ENCODE peak calls at places on chromosomes 7 and 10, in ten cellular contexts. One of them, this sample, is unnamed.

GRCh38 chr10:71214641-71215160 is 2.3 kb downstream of the UNC5B start:
- DNase-seq in thoracic aorta: no peak
- DNase-seq in left ventricle myocardium inferior: no peak
- DNase-seq in A549: no peak
- DNase-seq in EL: no peak
- DNase-seq in activated naive CD4-positive, alpha-beta T cell treated with anti-CD3 and anti-CD28 coated beads, Interleukin-2, amount 50 U/mL, for 16 hours: no peak
- DNase-seq in HCT116: no peak
- DNase-seq in RPMI7951: no peak
- DNase-seq in psoas muscle: no peak
- DNase-seq in cardiac muscle cell: no peak
- DNase-seq in this sample: no peak

GRCh38 chr10:98251399-98251798 is 16.6 kb downstream of the LOXL4 start:
- DNase-seq in cardiac muscle cell: no peak
- DNase-seq in activated naive CD4-positive, alpha-beta T cell treated with anti-CD3 and anti-CD28 coated beads, Interleukin-2, amount 50 U/mL, for 16 hours: no peak
- DNase-seq in thoracic aorta: no peak
- DNase-seq in RPMI7951: no peak
- DNase-seq in left ventricle myocardium inferior: no peak
- DNase-seq in A549: no peak
- DNase-seq in EL: no peak
- DNase-seq in psoas muscle: no peak
- DNase-seq in HCT116: no peak
- DNase-seq in this sample: no peak

GRCh38 chr10:126013489-126014281 is 117.3 kb downstream of the FANK1 start:
- DNase-seq in cardiac muscle cell: peak; percentile 54
- DNase-seq in EL: peak; percentile 77
- DNase-seq in psoas muscle: no peak
- DNase-seq in activated naive CD4-positive, alpha-beta T cell treated with anti-CD3 and anti-CD28 coated beads, Interleukin-2, amount 50 U/mL, for 16 hours: no peak
- DNase-seq in thoracic aorta: no peak
- DNase-seq in A549: peak; percentile 59
- DNase-seq in HCT116: no peak
- DNase-seq in RPMI7951: peak; percentile 88
- DNase-seq in left ventricle myocardium inferior: no peak
- DNase-seq in this sample: peak; percentile 51

GRCh38 chr7:233456-234035 is 41.2 kb downstream of the FAM20C start:
- DNase-seq in RPMI7951: peak; percentile 69
- DNase-seq in cardiac muscle cell: peak; percentile 23
- DNase-seq in EL: no peak
- DNase-seq in thoracic aorta: no peak
- DNase-seq in HCT116: no peak
- DNase-seq in left ventricle myocardium inferior: peak; percentile 72
- DNase-seq in psoas muscle: peak; percentile 52
- DNase-seq in activated naive CD4-positive, alpha-beta T cell treated with anti-CD3 and anti-CD28 coated beads, Interleukin-2, amount 50 U/mL, for 16 hours: no peak
- DNase-seq in A549: no peak
- DNase-seq in this sample: no peak

GRCh38 chr7:31735991-31736982 is 49.3 kb downstream of the PPP1R17 start:
- DNase-seq in RPMI7951: peak; percentile 74
- DNase-seq in left ventricle myocardium inferior: peak; percentile 20
- DNase-seq in cardiac muscle cell: peak; percentile 71
- DNase-seq in thoracic aorta: no peak
- DNase-seq in activated naive CD4-positive, alpha-beta T cell treated with anti-CD3 and anti-CD28 coated beads, Interleukin-2, amount 50 U/mL, for 16 hours: no peak
- DNase-seq in A549: peak; percentile 64
- DNase-seq in psoas muscle: peak; percentile 30
- DNase-seq in EL: peak; percentile 72
- DNase-seq in HCT116: peak; percentile 35
- DNase-seq in this sample: peak; percentile 74

GRCh38 chr7:131074585-131074984 is 253.1 kb upstream of the MKLN1 start:
- DNase-seq in thoracic aorta: no peak
- DNase-seq in RPMI7951: no peak
- DNase-seq in activated naive CD4-positive, alpha-beta T cell treated with anti-CD3 and anti-CD28 coated beads, Interleukin-2, amount 50 U/mL, for 16 hours: no peak
- DNase-seq in cardiac muscle cell: no peak
- DNase-seq in EL: no peak
- DNase-seq in psoas muscle: no peak
- DNase-seq in A549: no peak
- DNase-seq in HCT116: no peak
- DNase-seq in left ventricle myocardium inferior: no peak
- DNase-seq in this sample: no peak

GRCh38 chr10:100621360-100622205 is 85.8 kb downstream of the HIF1AN start:
- DNase-seq in activated naive CD4-positive, alpha-beta T cell treated with anti-CD3 and anti-CD28 coated beads, Interleukin-2, amount 50 U/mL, for 16 hours: peak; percentile 25
- DNase-seq in psoas muscle: no peak
- DNase-seq in HCT116: no peak
- DNase-seq in thoracic aorta: no peak
- DNase-seq in RPMI7951: peak; percentile 21
- DNase-seq in A549: peak; percentile 24
- DNase-seq in cardiac muscle cell: peak; percentile 52
- DNase-seq in EL: peak; percentile 9
- DNase-seq in left ventricle myocardium inferior: no peak
- DNase-seq in this sample: no peak

GRCh38 chr10:44512345-44513095 is 127.6 kb upstream of the CXCL12 start:
- DNase-seq in HCT116: no peak
- DNase-seq in RPMI7951: no peak
- DNase-seq in activated naive CD4-positive, alpha-beta T cell treated with anti-CD3 and anti-CD28 coated beads, Interleukin-2, amount 50 U/mL, for 16 hours: no peak
- DNase-seq in thoracic aorta: no peak
- DNase-seq in psoas muscle: no peak
- DNase-seq in cardiac muscle cell: no peak
- DNase-seq in EL: no peak
- DNase-seq in A549: no peak
- DNase-seq in left ventricle myocardium inferior: no peak
- DNase-seq in this sample: no peak

GRCh38 chr7:47474937-47475879 is 106.7 kb downstream of the TNS3 start:
- DNase-seq in psoas muscle: peak; percentile 92
- DNase-seq in thoracic aorta: peak; percentile 85
- DNase-seq in cardiac muscle cell: peak; percentile 95
- DNase-seq in A549: peak; percentile 93
- DNase-seq in left ventricle myocardium inferior: peak; percentile 84
- DNase-seq in activated naive CD4-positive, alpha-beta T cell treated with anti-CD3 and anti-CD28 coated beads, Interleukin-2, amount 50 U/mL, for 16 hours: no peak
- DNase-seq in HCT116: peak; percentile 91
- DNase-seq in RPMI7951: peak; percentile 100
- DNase-seq in EL: peak; percentile 95
- DNase-seq in this sample: peak; percentile 100

GRCh38 chr10:132876131-132876860 is 66.1 kb downstream of the CFAP46 start:
- DNase-seq in thoracic aorta: no peak
- DNase-seq in activated naive CD4-positive, alpha-beta T cell treated with anti-CD3 and anti-CD28 coated beads, Interleukin-2, amount 50 U/mL, for 16 hours: no peak
- DNase-seq in HCT116: no peak
- DNase-seq in left ventricle myocardium inferior: no peak
- DNase-seq in RPMI7951: no peak
- DNase-seq in cardiac muscle cell: no peak
- DNase-seq in EL: no peak
- DNase-seq in psoas muscle: no peak
- DNase-seq in A549: no peak
- DNase-seq in this sample: no peak

GRCh38 chr7:5797716-5798115 is 16.3 kb upstream of the RNF216 start:
- DNase-seq in cardiac muscle cell: no peak
- DNase-seq in thoracic aorta: no peak
- DNase-seq in activated naive CD4-positive, alpha-beta T cell treated with anti-CD3 and anti-CD28 coated beads, Interleukin-2, amount 50 U/mL, for 16 hours: no peak
- DNase-seq in A549: no peak
- DNase-seq in psoas muscle: no peak
- DNase-seq in RPMI7951: no peak
- DNase-seq in HCT116: no peak
- DNase-seq in EL: no peak
- DNase-seq in left ventricle myocardium inferior: no peak
- DNase-seq in this sample: no peak

GRCh38 chr10:33716461-33717267 is 382.2 kb upstream of the NRP1 start:
- DNase-seq in left ventricle myocardium inferior: no peak
- DNase-seq in HCT116: no peak
- DNase-seq in activated naive CD4-positive, alpha-beta T cell treated with anti-CD3 and anti-CD28 coated beads, Interleukin-2, amount 50 U/mL, for 16 hours: no peak
- DNase-seq in cardiac muscle cell: no peak
- DNase-seq in psoas muscle: no peak
- DNase-seq in EL: no peak
- DNase-seq in RPMI7951: no peak
- DNase-seq in A549: no peak
- DNase-seq in thoracic aorta: no peak
- DNase-seq in this sample: no peak

GRCh38 chr7:111357691-111358090 is 204.6 kb downstream of the IMMP2L start:
- DNase-seq in cardiac muscle cell: peak; percentile 17
- DNase-seq in A549: peak; percentile 18
- DNase-seq in HCT116: no peak
- DNase-seq in thoracic aorta: no peak
- DNase-seq in psoas muscle: no peak
- DNase-seq in activated naive CD4-positive, alpha-beta T cell treated with anti-CD3 and anti-CD28 coated beads, Interleukin-2, amount 50 U/mL, for 16 hours: no peak
- DNase-seq in EL: peak; percentile 82
- DNase-seq in left ventricle myocardium inferior: no peak
- DNase-seq in RPMI7951: peak; percentile 71
- DNase-seq in this sample: no peak

GRCh38 chr7:29304756-29305155 is 110.2 kb downstream of the CHN2 start:
- DNase-seq in cardiac muscle cell: no peak
- DNase-seq in psoas muscle: no peak
- DNase-seq in left ventricle myocardium inferior: no peak
- DNase-seq in EL: no peak
- DNase-seq in thoracic aorta: no peak
- DNase-seq in activated naive CD4-positive, alpha-beta T cell treated with anti-CD3 and anti-CD28 coated beads, Interleukin-2, amount 50 U/mL, for 16 hours: no peak
- DNase-seq in A549: no peak
- DNase-seq in RPMI7951: peak; percentile 56
- DNase-seq in HCT116: no peak
- DNase-seq in this sample: no peak

GRCh38 chr10:100998991-100999741 is 442 bp upstream of the LZTS2 start:
- DNase-seq in HCT116: no peak
- DNase-seq in activated naive CD4-positive, alpha-beta T cell treated with anti-CD3 and anti-CD28 coated beads, Interleukin-2, amount 50 U/mL, for 16 hours: peak; percentile 83
- DNase-seq in left ventricle myocardium inferior: peak; percentile 84
- DNase-seq in EL: peak; percentile 72
- DNase-seq in psoas muscle: peak; percentile 88
- DNase-seq in thoracic aorta: no peak
- DNase-seq in cardiac muscle cell: peak; percentile 84
- DNase-seq in RPMI7951: peak; percentile 68
- DNase-seq in A549: peak; percentile 74
- DNase-seq in this sample: peak; percentile 79

GRCh38 chr10:1672001-1672781 is 65.1 kb downstream of the ADARB2 start:
- DNase-seq in HCT116: no peak
- DNase-seq in thoracic aorta: no peak
- DNase-seq in psoas muscle: no peak
- DNase-seq in A549: no peak
- DNase-seq in RPMI7951: no peak
- DNase-seq in left ventricle myocardium inferior: no peak
- DNase-seq in cardiac muscle cell: no peak
- DNase-seq in activated naive CD4-positive, alpha-beta T cell treated with anti-CD3 and anti-CD28 coated beads, Interleukin-2, amount 50 U/mL, for 16 hours: no peak
- DNase-seq in EL: no peak
- DNase-seq in this sample: no peak

GRCh38 chr7:20033621-20034200 is 183.5 kb downstream of the MACC1 start:
- DNase-seq in cardiac muscle cell: peak; percentile 35
- DNase-seq in activated naive CD4-positive, alpha-beta T cell treated with anti-CD3 and anti-CD28 coated beads, Interleukin-2, amount 50 U/mL, for 16 hours: no peak
- DNase-seq in A549: peak; percentile 5
- DNase-seq in left ventricle myocardium inferior: no peak
- DNase-seq in EL: peak; percentile 85
- DNase-seq in RPMI7951: peak; percentile 93
- DNase-seq in psoas muscle: no peak
- DNase-seq in HCT116: no peak
- DNase-seq in thoracic aorta: no peak
- DNase-seq in this sample: peak; percentile 20

GRCh38 chr7:17292858-17293257 is 5.6 kb upstream of the AHR start:
- DNase-seq in cardiac muscle cell: no peak
- DNase-seq in EL: no peak
- DNase-seq in psoas muscle: no peak
- DNase-seq in HCT116: no peak
- DNase-seq in left ventricle myocardium inferior: no peak
- DNase-seq in activated naive CD4-positive, alpha-beta T cell treated with anti-CD3 and anti-CD28 coated beads, Interleukin-2, amount 50 U/mL, for 16 hours: no peak
- DNase-seq in A549: no peak
- DNase-seq in thoracic aorta: no peak
- DNase-seq in RPMI7951: no peak
- DNase-seq in this sample: no peak

GRCh38 chr10:122514045-122514840 is 46.3 kb upstream of the DMBT1 start:
- DNase-seq in RPMI7951: peak; percentile 47
- DNase-seq in A549: no peak
- DNase-seq in EL: no peak
- DNase-seq in cardiac muscle cell: peak; percentile 57
- DNase-seq in thoracic aorta: no peak
- DNase-seq in activated naive CD4-positive, alpha-beta T cell treated with anti-CD3 and anti-CD28 coated beads, Interleukin-2, amount 50 U/mL, for 16 hours: no peak
- DNase-seq in psoas muscle: no peak
- DNase-seq in left ventricle myocardium inferior: no peak
- DNase-seq in HCT116: no peak
- DNase-seq in this sample: no peak

GRCh38 chr7:124764847-124765400 is 668 bp downstream of the GPR37 start:
- DNase-seq in left ventricle myocardium inferior: no peak
- DNase-seq in EL: peak; percentile 6
- DNase-seq in thoracic aorta: no peak
- DNase-seq in RPMI7951: no peak
- DNase-seq in psoas muscle: no peak
- DNase-seq in cardiac muscle cell: peak; percentile 1
- DNase-seq in A549: no peak
- DNase-seq in activated naive CD4-positive, alpha-beta T cell treated with anti-CD3 and anti-CD28 coated beads, Interleukin-2, amount 50 U/mL, for 16 hours: peak; percentile 22
- DNase-seq in HCT116: no peak
- DNase-seq in this sample: peak; percentile 22

GRCh38 chr7:742791-743190 is 15.7 kb upstream of the PRKAR1B start:
- DNase-seq in psoas muscle: no peak
- DNase-seq in activated naive CD4-positive, alpha-beta T cell treated with anti-CD3 and anti-CD28 coated beads, Interleukin-2, amount 50 U/mL, for 16 hours: no peak
- DNase-seq in HCT116: no peak
- DNase-seq in cardiac muscle cell: no peak
- DNase-seq in thoracic aorta: no peak
- DNase-seq in left ventricle myocardium inferior: no peak
- DNase-seq in EL: no peak
- DNase-seq in A549: no peak
- DNase-seq in RPMI7951: no peak
- DNase-seq in this sample: no peak

GRCh38 chr10:86900955-86901354 is 56.5 kb downstream of the MMRN2 start:
- DNase-seq in cardiac muscle cell: peak; percentile 92
- DNase-seq in A549: no peak
- DNase-seq in EL: no peak
- DNase-seq in HCT116: no peak
- DNase-seq in psoas muscle: peak; percentile 75
- DNase-seq in activated naive CD4-positive, alpha-beta T cell treated with anti-CD3 and anti-CD28 coated beads, Interleukin-2, amount 50 U/mL, for 16 hours: no peak
- DNase-seq in left ventricle myocardium inferior: peak; percentile 83
- DNase-seq in RPMI7951: no peak
- DNase-seq in thoracic aorta: peak; percentile 44
- DNase-seq in this sample: no peak

GRCh38 chr7:50957427-50957826 is 174.7 kb upstream of the GRB10 start:
- DNase-seq in psoas muscle: no peak
- DNase-seq in RPMI7951: no peak
- DNase-seq in left ventricle myocardium inferior: no peak
- DNase-seq in activated naive CD4-positive, alpha-beta T cell treated with anti-CD3 and anti-CD28 coated beads, Interleukin-2, amount 50 U/mL, for 16 hours: no peak
- DNase-seq in A549: no peak
- DNase-seq in cardiac muscle cell: no peak
- DNase-seq in thoracic aorta: no peak
- DNase-seq in EL: no peak
- DNase-seq in HCT116: no peak
- DNase-seq in this sample: no peak

GRCh38 chr10:93680414-93681047 is 21.9 kb downstream of the FRA10AC1 start:
- DNase-seq in thoracic aorta: no peak
- DNase-seq in EL: peak; percentile 43
- DNase-seq in HCT116: peak; percentile 34
- DNase-seq in cardiac muscle cell: peak; percentile 67
- DNase-seq in RPMI7951: peak; percentile 26
- DNase-seq in A549: peak; percentile 69
- DNase-seq in left ventricle myocardium inferior: no peak
- DNase-seq in psoas muscle: no peak
- DNase-seq in activated naive CD4-positive, alpha-beta T cell treated with anti-CD3 and anti-CD28 coated beads, Interleukin-2, amount 50 U/mL, for 16 hours: no peak
- DNase-seq in this sample: no peak

GRCh38 chr7:25669954-25670841 is 441.9 kb upstream of the NPVF start:
- DNase-seq in HCT116: no peak
- DNase-seq in RPMI7951: no peak
- DNase-seq in left ventricle myocardium inferior: peak; percentile 23
- DNase-seq in activated naive CD4-positive, alpha-beta T cell treated with anti-CD3 and anti-CD28 coated beads, Interleukin-2, amount 50 U/mL, for 16 hours: no peak
- DNase-seq in cardiac muscle cell: peak; percentile 57
- DNase-seq in psoas muscle: peak; percentile 35
- DNase-seq in A549: no peak
- DNase-seq in thoracic aorta: no peak
- DNase-seq in EL: no peak
- DNase-seq in this sample: no peak

GRCh38 chr7:147261693-147262092 is 1145.1 kb downstream of the CNTNAP2 start:
- DNase-seq in left ventricle myocardium inferior: no peak
- DNase-seq in EL: no peak
- DNase-seq in psoas muscle: no peak
- DNase-seq in cardiac muscle cell: no peak
- DNase-seq in HCT116: no peak
- DNase-seq in activated naive CD4-positive, alpha-beta T cell treated with anti-CD3 and anti-CD28 coated beads, Interleukin-2, amount 50 U/mL, for 16 hours: no peak
- DNase-seq in RPMI7951: no peak
- DNase-seq in A549: no peak
- DNase-seq in thoracic aorta: no peak
- DNase-seq in this sample: no peak

GRCh38 chr10:57897611-57898010 is 370.1 kb downstream of the IPMK start:
- DNase-seq in activated naive CD4-positive, alpha-beta T cell treated with anti-CD3 and anti-CD28 coated beads, Interleukin-2, amount 50 U/mL, for 16 hours: no peak
- DNase-seq in cardiac muscle cell: no peak
- DNase-seq in left ventricle myocardium inferior: no peak
- DNase-seq in psoas muscle: no peak
- DNase-seq in EL: no peak
- DNase-seq in RPMI7951: no peak
- DNase-seq in HCT116: no peak
- DNase-seq in A549: no peak
- DNase-seq in thoracic aorta: no peak
- DNase-seq in this sample: no peak

GRCh38 chr10:122114156-122114747 is 125.3 kb downstream of the TACC2 start:
- DNase-seq in activated naive CD4-positive, alpha-beta T cell treated with anti-CD3 and anti-CD28 coated beads, Interleukin-2, amount 50 U/mL, for 16 hours: no peak
- DNase-seq in HCT116: no peak
- DNase-seq in thoracic aorta: no peak
- DNase-seq in psoas muscle: no peak
- DNase-seq in RPMI7951: no peak
- DNase-seq in cardiac muscle cell: no peak
- DNase-seq in A549: no peak
- DNase-seq in EL: peak; percentile 9
- DNase-seq in left ventricle myocardium inferior: no peak
- DNase-seq in this sample: no peak

This sample was measured in H54.